ENCODE peak calls at places on chromosomes 12 and 14, in nine cellular contexts. Q is OCI-LY7, Z is stomach, V is BE2C, H is lung, E is mesothelial cell of epicardium, P is lower leg skin, U is Peyer's patch, S is astrocyte. C is an unnamed sample.

GRCh38 chr14:99832326-99832725 is 39.1 kb downstream of the EML1 start:
- DNase-seq in Q (no peak), Z (no peak), V (no peak), H (no peak), E (no peak), P (no peak), U (no peak), S (no peak), C (no peak)

GRCh38 chr12:50545783-50546182 is 41.0 kb downstream of the DIP2B start:
- DNase-seq in Q (no peak), Z (no peak), V (no peak), H (no peak), E (no peak), P (no peak), U (no peak), S (no peak), C (no peak)

GRCh38 chr12:50603817-50604639 is 99.2 kb downstream of the DIP2B start:
- DNase-seq in Q (no peak), Z (no peak), V (no peak), H (no peak), E (no peak), P (no peak), U (no peak), S (peak; percentile 89), C (no peak)

GRCh38 chr12:47982311-47982710 is 18.9 kb downstream of the TMEM106C start:
- DNase-seq in Q (no peak), Z (no peak), V (no peak), H (no peak), E (no peak), P (no peak), U (no peak), S (no peak), C (no peak)

GRCh38 chr14:63510538-63510937 is 32.6 kb downstream of the PPP2R5E start:
- DNase-seq in Q (no peak), Z (no peak), V (no peak), H (no peak), E (no peak), P (no peak), U (no peak), S (peak; percentile 36), C (no peak)

GRCh38 chr12:110863161-110863560 is 16.4 kb downstream of the CCDC63 start:
- DNase-seq in Q (no peak), Z (no peak), V (no peak), H (no peak), E (no peak), P (no peak), U (no peak), S (no peak), C (no peak)

GRCh38 chr14:77212933-77213656 is 31.5 kb downstream of the TMEM63C start:
- DNase-seq in Q (peak; percentile 67), Z (peak; percentile 51), V (peak; percentile 65), H (peak; percentile 38), E (peak; percentile 72), P (no peak), U (peak; percentile 66), S (no peak), C (peak; percentile 77)

GRCh38 chr12:120965534-120966091 is 12.7 kb upstream of the HNF1A start:
- DNase-seq in Q (no peak), Z (no peak), V (no peak), H (no peak), E (no peak), P (no peak), U (no peak), S (no peak), C (no peak)

GRCh38 chr12:104411826-104412626 is 44.7 kb upstream of the CHST11 start:
- DNase-seq in Q (no peak), Z (no peak), V (peak; percentile 33), H (no peak), E (no peak), P (no peak), U (no peak), S (peak; percentile 73), C (no peak)

GRCh38 chr12:108560321-108560721 is 652 bp downstream of the SART3 start:
- DNase-seq in Q (no peak), Z (no peak), V (no peak), H (no peak), E (no peak), P (no peak), U (no peak), S (peak; percentile 89), C (no peak)

GRCh38 chr12:129335773-129336172 is 482.5 kb downstream of the GLT1D1 start:
- DNase-seq in Q (no peak), Z (no peak), V (no peak), H (no peak), E (no peak), P (no peak), U (no peak), S (no peak), C (no peak)

GRCh38 chr14:68247867-68248266 is 428.3 kb downstream of the RAD51B start:
- DNase-seq in Q (no peak), Z (no peak), V (no peak), H (no peak), E (no peak), P (peak; percentile 56), U (no peak), S (no peak), C (no peak)

GRCh38 chr12:1122803-1123202 is 131.8 kb downstream of the ERC1 start:
- DNase-seq in Q (no peak), Z (no peak), V (peak; percentile 36), H (no peak), E (no peak), P (no peak), U (no peak), S (no peak), C (no peak)

GRCh38 chr14:55850803-55851202 is 267.4 kb upstream of the PELI2 start:
- DNase-seq in Q (no peak), Z (peak; percentile 47), V (no peak), H (no peak), E (no peak), P (peak; percentile 54), U (no peak), S (peak; percentile 56), C (no peak)

GRCh38 chr14:23535943-23536342 is 15.6 kb downstream of the ZFHX2 start:
- DNase-seq in Q (no peak), Z (no peak), V (no peak), H (no peak), E (no peak), P (no peak), U (no peak), S (no peak), C (no peak)
- TF ChIP-seq CTCF in Q (no peak), Z (no peak), V (no peak), H (no peak), E (no peak), P (no peak), U (no peak), S (no peak), C (no peak)

GRCh38 chr14:71320107-71320733 is 413.0 kb downstream of the PCNX1 start:
- DNase-seq in Q (peak; percentile 99), Z (peak; percentile 97), V (peak; percentile 99), H (peak; percentile 98), E (peak; percentile 97), P (peak; percentile 96), U (peak; percentile 97), S (peak; percentile 96), C (peak; percentile 98)
- TF ChIP-seq CTCF in Q (no peak), Z (no peak), V (no peak), H (no peak), E (no peak), P (no peak), U (peak; percentile 9), S (no peak), C (no peak)

GRCh38 chr12:31390991-31391390 is 65.0 kb upstream of the SINHCAF start:
- DNase-seq in Q (no peak), Z (no peak), V (no peak), H (no peak), E (no peak), P (no peak), U (no peak), S (no peak), C (no peak)
- TF ChIP-seq CTCF in Q (no peak), Z (no peak), V (no peak), H (no peak), E (no peak), P (no peak), U (no peak), S (no peak), C (no peak)

DNA sequence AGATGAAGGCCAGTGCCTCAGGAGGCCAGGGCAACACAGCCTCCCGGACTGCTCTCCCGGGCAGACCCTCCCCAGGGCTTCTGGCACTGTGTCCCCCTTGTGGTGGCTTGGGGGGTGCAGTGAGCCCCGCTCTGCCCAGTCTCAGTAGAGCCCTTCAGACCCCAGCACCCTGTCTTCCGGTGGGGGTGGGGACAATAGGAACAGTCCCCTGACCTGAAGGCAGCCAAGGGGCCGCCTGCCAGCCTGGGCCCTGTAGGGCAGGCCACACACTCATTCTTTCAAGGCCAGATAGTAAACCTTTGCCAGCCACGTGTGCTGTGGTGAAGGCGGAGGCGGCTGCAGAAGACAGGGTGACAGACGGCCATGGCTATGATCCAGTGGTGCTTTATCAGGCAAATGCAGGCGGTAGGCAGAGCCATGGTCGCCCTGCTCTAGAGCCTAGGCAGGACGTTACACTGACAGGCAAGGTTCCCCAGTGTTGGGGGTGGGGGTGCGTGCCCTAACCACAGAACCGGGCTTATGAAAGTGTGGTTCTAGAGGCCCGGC is 15.0 kb downstream of the ZFYVE21 start:
- DNase-seq in Q (no peak), Z (peak; percentile 74), V (peak; percentile 45), H (no peak), E (no peak), P (no peak), U (peak; percentile 34), S (peak; percentile 33), C (no peak)
- TF ChIP-seq CTCF in Q (no peak), Z (no peak), V (peak; percentile 39), H (no peak), E (no peak), P (no peak), U (no peak), S (no peak), C (peak; percentile 17)

GRCh38 chr14:50357753-50358380 is 38.8 kb downstream of the CDKL1 start:
- DNase-seq in Q (no peak), Z (no peak), V (no peak), H (no peak), E (no peak), P (no peak), U (no peak), S (no peak), C (no peak)

GRCh38 chr14:50359631-50360030 is 37.0 kb downstream of the CDKL1 start:
- DNase-seq in Q (no peak), Z (no peak), V (no peak), H (no peak), E (no peak), P (no peak), U (no peak), S (no peak), C (no peak)

GRCh38 chr14:50360851-50361250 is 35.8 kb downstream of the CDKL1 start:
- DNase-seq in Q (no peak), Z (no peak), V (no peak), H (no peak), E (no peak), P (no peak), U (no peak), S (no peak), C (no peak)

GRCh38 chr14:50357124-50357523 is 39.6 kb downstream of the CDKL1 start:
- DNase-seq in Q (no peak), Z (no peak), V (no peak), H (no peak), E (no peak), P (no peak), U (no peak), S (no peak), C (no peak)

DNA sequence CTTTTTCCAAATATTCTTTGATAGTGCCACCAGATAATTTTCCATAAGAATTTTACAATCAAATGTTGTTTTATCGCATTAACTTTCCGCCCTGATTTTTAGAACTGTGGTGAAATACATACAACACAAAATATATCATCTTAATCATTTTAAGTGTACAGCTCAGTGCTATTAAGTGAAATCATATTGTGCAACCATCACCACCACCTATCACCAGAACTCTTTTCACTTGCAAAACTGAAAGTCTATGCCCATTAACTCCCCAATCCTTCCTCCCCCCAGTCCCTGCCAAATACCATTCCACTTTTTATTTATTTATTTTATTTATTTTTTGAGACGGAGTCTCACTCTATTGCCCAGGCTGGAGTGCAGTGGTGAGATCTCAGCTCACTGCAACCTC is 36.6 kb downstream of the CDKL1 start:
- DNase-seq in Q (no peak), Z (no peak), V (no peak), H (no peak), E (no peak), P (no peak), U (no peak), S (no peak), C (no peak)
- TF ChIP-seq CTCF in Q (no peak), Z (no peak), V (no peak), H (no peak), E (no peak), P (no peak), U (no peak), S (no peak), C (no peak)